ENCODE peak calls at places on chromosome 12, in five cellular contexts. B is small intestine, J is GM23248, V is aorta, R is upper lobe of left lung. Q is an unnamed sample. For H3K9me3, the result is how much of the 10 kb centered on the place peaks cover.

GRCh38 chr12:125092872-125093680 is 27.8 kb downstream of the AACS start:
- DNase-seq in R (peak), V (no peak), B (peak), J (peak), Q (peak)

GRCh38 chr12:1839956-1840550 is 19.7 kb downstream of the LRTM2 start:
- DNase-seq in B (no peak), R (no peak), V (peak), J (no peak), Q (no peak)

GRCh38 chr12:2886768-2887450 is 3.8 kb upstream of the TULP3 start:
- DNase-seq in V (no peak), J (no peak), B (no peak), R (no peak), Q (no peak)

GRCh38 chr12:119704065-119704747 is 36.3 kb downstream of the PRKAB1 start:
- DNase-seq in V (no peak), R (no peak), J (peak), B (no peak), Q (peak)

GRCh38 chr12:34296143-34297041 is 274.1 kb downstream of the ALG10 start:
- DNase-seq in J (no peak), V (peak), R (no peak), B (no peak), Q (peak)

GRCh38 chr12:64714551-64714968 is 44.6 kb downstream of the GNS start:
- DNase-seq in R (peak), B (no peak), V (no peak), J (no peak), Q (no peak)

GRCh38 chr12:106918746-106919145 is 37.0 kb upstream of the TMEM263 start:
- DNase-seq in J (no peak), V (no peak), B (no peak), R (no peak), Q (no peak)

GRCh38 chr12:90036641-90037040 is 328.0 kb upstream of the ATP2B1 start:
- DNase-seq in R (no peak), B (no peak), J (peak), V (no peak), Q (no peak)

GRCh38 chr12:117028254-117028653 is 71.0 kb downstream of the TESC start:
- DNase-seq in J (no peak), B (no peak), V (no peak), R (no peak), Q (no peak)

GRCh38 chr12:26786491-26787124 is 46.4 kb downstream of the ITPR2 start:
- DNase-seq in B (no peak), J (peak), V (no peak), R (no peak), Q (peak)

GRCh38 chr12:128802756-128803155 is 21.0 kb downstream of the SLC15A4 start:
- DNase-seq in J (no peak), V (no peak), B (no peak), R (no peak), Q (no peak)

GRCh38 chr12:113119980-113120669 is 15.4 kb downstream of the RASAL1 start:
- DNase-seq in R (no peak), B (no peak), J (no peak), V (no peak), Q (no peak)

GRCh38 chr12:96045566-96045965 is 10.2 kb upstream of the LTA4H start:
- DNase-seq in R (peak), B (no peak), V (peak), J (no peak), Q (peak)

GRCh38 chr12:62576503-62576902 is 109.9 kb downstream of the MON2 start:
- DNase-seq in J (no peak), B (no peak), R (no peak), V (no peak), Q (no peak)

GRCh38 chr12:47868041-47868440 is 36.8 kb downstream of the VDR start:
- DNase-seq in V (peak), R (no peak), J (no peak), B (no peak), Q (no peak)

GRCh38 chr12:14756331-14757143 is 46.7 kb downstream of the WBP11 start:
- DNase-seq in V (no peak), R (peak), J (no peak), B (peak), Q (no peak)

GRCh38 chr12:21881950-21882349 is 59.3 kb downstream of the ABCC9 start:
- DNase-seq in V (no peak), J (no peak), B (no peak), R (peak), Q (peak)

GRCh38 chr12:88553941-88554658 is 26.2 kb downstream of the KITLG start:
- DNase-seq in B (no peak), V (no peak), J (peak), R (peak), Q (no peak)

DNA sequence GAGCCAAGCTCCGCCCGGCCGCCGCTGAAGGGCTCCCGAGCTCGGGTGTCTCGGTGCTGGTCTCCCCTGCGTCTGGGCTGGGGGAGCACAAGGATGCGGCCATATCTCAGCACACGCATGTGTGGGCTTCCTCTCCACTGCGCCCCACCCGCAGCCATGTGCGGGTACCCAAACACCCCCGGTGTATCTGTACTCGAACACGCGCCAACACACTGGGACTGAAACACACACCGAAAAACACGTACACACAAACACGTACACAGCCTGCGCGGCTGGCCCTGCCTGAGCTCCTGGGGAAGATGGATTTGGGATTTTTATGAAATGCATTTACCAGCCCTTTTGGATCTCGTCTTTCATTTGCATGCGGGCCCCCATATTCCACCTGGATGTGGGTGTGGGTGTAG is 897 bp upstream of the TBX3 start:
- DNase-seq in R (no peak), J (no peak), B (no peak), V (no peak), Q (no peak)
- H3K9me3 ChIP-seq in R (under half), J (under half), B (under half), V (under half), Q (under half)

DNA sequence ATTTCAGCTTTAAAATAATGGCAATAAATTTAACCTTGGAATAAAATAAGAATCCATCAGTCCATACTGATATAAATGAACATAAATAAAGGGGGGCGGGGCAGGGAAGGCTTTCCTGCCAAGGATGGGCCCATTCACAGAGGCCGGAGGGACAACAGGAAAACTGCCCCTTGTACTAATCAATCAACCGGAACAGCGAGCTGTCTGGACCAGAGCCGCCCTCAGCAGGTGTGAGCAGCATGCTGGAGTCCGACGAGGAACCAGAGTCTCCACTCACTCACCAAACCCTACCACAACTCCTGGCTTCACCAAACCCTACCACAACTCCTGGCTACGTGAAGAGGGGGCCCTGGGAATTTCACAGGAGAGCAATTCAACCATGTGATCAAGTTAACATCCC is 51.3 kb downstream of the RIMBP2 start:
- DNase-seq in V (no peak), B (no peak), J (no peak), R (no peak), Q (no peak)
- H3K9me3 ChIP-seq in V (under half), B (under half), J (under half), R (under half), Q (under half)

DNA sequence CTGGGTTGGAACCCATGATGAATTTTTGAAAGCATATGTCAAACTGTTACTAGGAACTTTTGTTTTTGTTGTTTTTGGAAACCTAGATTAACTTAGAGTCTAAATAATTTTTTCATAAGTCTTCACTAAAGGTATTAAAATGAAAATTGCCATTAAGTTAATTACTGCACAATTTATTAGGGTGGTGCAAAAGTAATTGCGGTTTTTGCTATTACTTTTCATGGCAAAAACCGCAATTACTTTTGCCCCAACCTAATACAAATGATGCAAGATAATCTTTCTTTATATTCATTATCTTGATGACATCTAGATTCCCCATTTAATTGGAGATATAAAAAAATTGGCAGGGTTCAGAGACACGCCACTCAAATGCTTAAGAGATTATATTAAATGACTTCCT is 145.0 kb upstream of the PKP2 start:
- DNase-seq in R (no peak), B (no peak), V (no peak), J (no peak), Q (no peak)
- H3K9me3 ChIP-seq in R (under half), B (under half), V (under half), J (under half), Q (under half)

GRCh38 chr12:132267873-132268272 is 61.5 kb downstream of the GALNT9 start:
- DNase-seq in J (no peak), R (no peak), V (no peak), B (no peak), Q (no peak)

GRCh38 chr12:132268674-132269073 is 60.7 kb downstream of the GALNT9 start:
- DNase-seq in J (no peak), R (no peak), V (no peak), B (no peak), Q (no peak)

GRCh38 chr12:132266370-132266769 is 63.0 kb downstream of the GALNT9 start:
- DNase-seq in V (no peak), J (no peak), R (no peak), B (no peak), Q (no peak)

GRCh38 chr12:132265056-132265800 is 64.2 kb downstream of the GALNT9 start:
- DNase-seq in R (no peak), B (no peak), V (no peak), J (no peak), Q (no peak)

DNA sequence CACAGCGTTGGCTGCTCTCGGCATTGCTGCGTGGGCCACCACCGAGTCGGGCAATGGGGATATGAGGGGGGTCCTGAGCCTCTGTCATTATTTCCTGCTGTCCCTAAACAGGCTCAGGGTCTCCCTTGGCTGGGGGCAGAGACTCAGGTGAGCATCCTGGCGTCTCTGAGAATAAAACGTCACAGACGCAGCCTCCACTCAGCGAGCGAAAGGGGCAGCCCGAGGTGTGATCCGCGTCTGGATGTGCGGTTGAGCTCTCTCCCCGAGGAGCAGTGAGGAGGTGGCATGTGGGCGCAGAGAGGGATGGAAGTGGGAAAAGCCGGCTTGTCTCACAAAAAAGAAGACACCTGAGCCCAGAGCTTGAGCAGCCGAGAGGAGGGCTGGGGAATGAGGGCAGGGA is 62.6 kb downstream of the GALNT9 start:
- DNase-seq in R (no peak), V (no peak), J (no peak), B (no peak), Q (peak)
- H3K9me3 ChIP-seq in R (under half), V (under half), J (under half), B (under half), Q (under half)

Q was measured in right cardiac atrium.